ENCODE peak calls at places on chromosome 19, in eight cellular contexts. O is Panc1; J is esophagus muscularis mucosa; B is RWPE2; L is pancreas; H is RWPE1; U is endothelial cell of umbilical vein; V is CD4-positive, alpha-beta T cell. W is an unnamed sample.

GRCh38 chr19:18274776-18275356 is 614 bp upstream of the IQCN start:
- DNase-seq in O (no peak), J (peak; percentile 95), B (no peak), L (peak; percentile 94), H (peak; percentile 78), U (peak; percentile 81), V (peak; percentile 24), W (peak; percentile 30)

GRCh38 chr19:53549354-53549753 is 11.4 kb downstream of the ZNF331 start:
- DNase-seq in O (no peak), J (no peak), B (no peak), L (no peak), H (no peak), U (no peak), V (no peak), W (peak; percentile 9)

GRCh38 chr19:8360196-8360595 is 3.8 kb upstream of the ANGPTL4 start:
- DNase-seq in O (no peak), J (no peak), B (no peak), L (no peak), H (no peak), U (no peak), V (no peak), W (no peak)

GRCh38 chr19:55300821-55301458 is 17.1 kb downstream of the BRSK1 start:
- DNase-seq in O (no peak), J (no peak), B (no peak), L (no peak), H (no peak), U (no peak), V (no peak), W (no peak)

GRCh38 chr19:54949412-54949811 is 2.1 kb upstream of the NLRP7 start:
- DNase-seq in O (no peak), J (no peak), B (no peak), L (no peak), H (no peak), U (no peak), V (no peak), W (no peak)

GRCh38 chr19:45814851-45815481 is at the start of gene RSPH6A:
- DNase-seq in O (no peak), J (no peak), B (no peak), L (no peak), H (no peak), U (no peak), V (no peak), W (no peak)

GRCh38 chr19:47679251-47679900 is 33.8 kb upstream of the EHD2 start:
- DNase-seq in O (no peak), J (no peak), B (no peak), L (no peak), H (no peak), U (no peak), V (no peak), W (no peak)

GRCh38 chr19:53333466-53334449 is at the start of gene ZNF845:
- DNase-seq in O (peak; percentile 59), J (peak; percentile 98), B (peak; percentile 94), L (peak; percentile 96), H (peak; percentile 86), U (peak; percentile 95), V (peak; percentile 95), W (peak; percentile 87)

GRCh38 chr19:45250832-45251451 is at the start of gene MARK4:
- DNase-seq in O (no peak), J (no peak), B (no peak), L (peak; percentile 70), H (peak; percentile 89), U (peak; percentile 44), V (peak; percentile 49), W (peak; percentile 50)

GRCh38 chr19:8069116-8069973 is 16.8 kb downstream of the CCL25 start:
- DNase-seq in O (no peak), J (no peak), B (no peak), L (no peak), H (no peak), U (no peak), V (no peak), W (no peak)

GRCh38 chr19:1001538-1002166 is 1.4 kb downstream of the GRIN3B start:
- DNase-seq in O (no peak), J (no peak), B (no peak), L (peak; percentile 67), H (peak; percentile 48), U (peak; percentile 37), V (peak; percentile 72), W (no peak)

GRCh38 chr19:6261883-6262282 is 17.9 kb downstream of the MLLT1 start:
- DNase-seq in O (no peak), J (no peak), B (no peak), L (no peak), H (no peak), U (no peak), V (no peak), W (no peak)

GRCh38 chr19:16252459-16253205 is 54.9 kb downstream of the AP1M1 start:
- DNase-seq in O (no peak), J (no peak), B (no peak), L (no peak), H (no peak), U (no peak), V (no peak), W (no peak)

GRCh38 chr19:41907994-41908615 is 20.1 kb downstream of the ERFL start:
- DNase-seq in O (no peak), J (no peak), B (no peak), L (no peak), H (no peak), U (no peak), V (no peak), W (no peak)

GRCh38 chr19:41908724-41909464 is 19.4 kb downstream of the ERFL start:
- DNase-seq in O (no peak), J (no peak), B (no peak), L (no peak), H (no peak), U (no peak), V (no peak), W (no peak)

GRCh38 chr19:41910992-41911888 is 17.0 kb downstream of the ERFL start:
- DNase-seq in O (no peak), J (no peak), B (no peak), L (no peak), H (no peak), U (no peak), V (no peak), W (no peak)

GRCh38 chr19:41910240-41910991 is 17.8 kb downstream of the ERFL start:
- DNase-seq in O (no peak), J (no peak), B (no peak), L (no peak), H (no peak), U (no peak), V (no peak), W (no peak)

DNA sequence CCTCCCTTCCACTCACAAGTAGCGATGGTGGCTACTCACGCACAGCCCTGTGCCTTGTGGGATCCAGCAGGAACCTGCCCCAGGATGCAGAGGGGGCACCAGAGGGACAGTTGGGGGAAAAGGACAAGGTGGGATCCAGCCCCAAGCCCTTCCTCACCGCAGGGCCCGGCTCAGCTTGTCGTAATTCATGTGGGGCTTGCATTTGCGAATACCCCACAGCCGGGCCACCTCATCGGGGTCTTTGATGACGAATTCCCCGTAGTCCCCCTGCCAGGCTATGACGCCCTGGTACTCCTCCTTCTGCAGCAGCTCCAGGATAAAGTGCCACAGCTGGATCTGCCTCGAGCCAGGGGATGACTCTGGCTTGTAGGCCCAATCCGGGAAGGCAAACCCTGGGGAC is 18.5 kb downstream of the ERFL start:
- DNase-seq in O (no peak), J (no peak), B (no peak), L (no peak), H (no peak), U (no peak), V (no peak), W (no peak)
- H3K27ac ChIP-seq in O (no peak overlapping the region), J (no peak overlapping the region), B (no peak overlapping the region), L (no peak overlapping the region), H (no peak overlapping the region), U (no peak overlapping the region), V (no peak overlapping the region), W (no peak overlapping the region)

GRCh38 chr19:3268763-3269162 is 44.3 kb downstream of the CELF5 start:
- DNase-seq in O (no peak), J (no peak), B (no peak), L (no peak), H (no peak), U (no peak), V (no peak), W (no peak)
- H3K27ac ChIP-seq in O (no peak overlapping the region), J (no peak overlapping the region), B (no peak overlapping the region), L (no peak overlapping the region), H (no peak overlapping the region), U (no peak overlapping the region), V (no peak overlapping the region), W (no peak overlapping the region)

DNA sequence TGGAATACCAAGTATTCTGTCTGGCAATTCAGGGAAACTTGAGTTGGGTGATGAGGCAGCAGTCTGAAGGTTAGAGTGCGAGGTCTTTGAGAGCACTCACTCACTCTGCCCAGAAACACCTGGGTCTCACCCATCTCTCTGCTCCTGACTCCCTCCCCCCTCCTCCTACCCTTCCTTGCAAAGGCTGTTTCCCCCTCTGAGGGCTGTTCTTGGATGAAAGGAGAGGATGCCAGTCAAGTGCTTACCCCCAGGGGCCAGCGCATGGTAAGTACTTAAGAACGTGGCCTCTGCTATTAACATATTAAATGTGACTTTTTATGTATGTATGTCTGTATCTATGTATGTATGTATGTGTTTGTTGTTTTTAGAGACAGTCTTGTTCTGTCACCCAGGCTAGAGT is 22.5 kb downstream of the SIPA1L3 start:
- DNase-seq in O (no peak), J (no peak), B (no peak), L (no peak), H (no peak), U (no peak), V (no peak), W (no peak)
- H3K27ac ChIP-seq in O (no peak overlapping the region), J (no peak overlapping the region), B (peak overlapping the region; percentile 90), L (no peak overlapping the region), H (peak overlapping the region; percentile 91), U (no peak overlapping the region), V (no peak overlapping the region), W (no peak overlapping the region)

DNA sequence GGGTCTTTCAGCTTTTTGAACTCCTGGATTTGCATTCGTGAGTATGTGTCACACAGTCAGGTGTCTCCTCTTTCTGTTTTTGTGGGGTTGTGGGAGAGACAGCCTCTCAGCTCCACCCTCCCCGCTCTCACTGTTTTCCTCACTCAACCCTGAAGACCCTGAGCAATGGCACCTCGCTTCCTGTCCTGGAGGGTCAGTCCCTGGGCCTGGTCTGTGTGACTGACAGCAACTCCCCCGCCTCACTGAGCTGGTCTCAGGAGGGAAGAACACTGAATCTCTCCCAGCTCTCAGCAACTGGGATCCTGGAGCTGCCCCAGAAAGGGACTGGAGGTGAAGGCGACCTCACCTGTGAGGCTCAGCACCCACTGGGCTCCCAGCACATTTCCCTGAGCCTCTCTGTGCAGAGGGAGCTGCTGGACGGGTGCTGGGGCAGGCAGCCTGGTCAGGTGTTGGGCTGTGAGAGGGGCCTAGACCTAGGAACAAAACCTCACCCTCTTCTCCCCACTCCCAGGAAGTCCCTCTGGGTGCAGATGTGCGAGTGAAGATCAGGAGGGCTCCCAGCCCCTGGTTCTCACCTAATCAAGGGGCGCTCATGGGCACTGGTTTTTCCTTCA is 4.2 kb upstream of the SIGLEC7 start:
- DNase-seq in O (no peak), J (no peak), B (no peak), L (no peak), H (no peak), U (no peak), V (no peak), W (no peak)
- H3K27ac ChIP-seq in O (no peak overlapping the region), J (peak overlapping the region; percentile 41), B (no peak overlapping the region), L (peak overlapping the region; percentile 24), H (no peak overlapping the region), U (no peak overlapping the region), V (no peak overlapping the region), W (no peak overlapping the region)

W was measured in foreskin keratinocyte.